ENCODE peak calls at places on chromosomes 2 and 18, in seven cellular contexts. Q, H, X, G, V, U and S are unnamed samples.

GRCh38 chr2:95297088-95297487 is at the start of gene KCNIP3:
- DNase-seq in U (no peak), G (peak; percentile 48), Q (no peak), X (no peak), V (no peak), H (no peak), S (peak; percentile 62)

GRCh38 chr2:140200307-140200706 is 1420.1 kb upstream of the NXPH2 start:
- DNase-seq in U (no peak), H (no peak), X (no peak), Q (no peak), G (no peak), V (no peak), S (no peak)

GRCh38 chr2:120710256-120710655 is 25.4 kb upstream of the GLI2 start:
- DNase-seq in V (no peak), Q (no peak), U (peak; percentile 54), X (no peak), H (no peak), G (no peak), S (no peak)

GRCh38 chr2:9065901-9066300 is 62.4 kb upstream of the MBOAT2 start:
- DNase-seq in V (no peak), X (no peak), U (no peak), Q (no peak), G (no peak), H (no peak), S (no peak)

GRCh38 chr18:78676622-78677482 is 302.8 kb upstream of the SALL3 start:
- DNase-seq in X (no peak), U (no peak), H (no peak), V (no peak), G (no peak), Q (no peak), S (no peak)

GRCh38 chr2:128644745-128645256 is 326.1 kb upstream of the HS6ST1 start:
- DNase-seq in U (no peak), G (no peak), X (no peak), V (no peak), Q (no peak), H (no peak), S (no peak)

GRCh38 chr2:106363788-106364187 is 104.4 kb downstream of the RGPD3 start:
- DNase-seq in V (no peak), U (no peak), H (no peak), Q (no peak), X (no peak), G (no peak), S (no peak)

GRCh38 chr18:21672868-21673267 is 31.7 kb downstream of the ABHD3 start:
- DNase-seq in G (peak; percentile 92), Q (no peak), V (no peak), X (peak; percentile 64), H (no peak), U (peak; percentile 45), S (peak; percentile 21)

GRCh38 chr2:118779362-118779761 is 68.1 kb downstream of the EN1 start:
- DNase-seq in H (no peak), U (peak; percentile 56), G (no peak), V (no peak), X (no peak), Q (no peak), S (peak; percentile 37)

GRCh38 chr18:74411475-74411874 is 45.6 kb downstream of the DIPK1C start:
- DNase-seq in U (no peak), H (no peak), X (no peak), Q (no peak), G (no peak), V (no peak), S (no peak)

GRCh38 chr2:235055891-235056516 is 104.2 kb downstream of the SH3BP4 start:
- DNase-seq in H (no peak), V (peak; percentile 61), X (peak; percentile 77), U (no peak), G (no peak), Q (no peak), S (no peak)

GRCh38 chr2:187264612-187265011 is 183.4 kb downstream of the CALCRL start:
- DNase-seq in U (no peak), X (no peak), H (no peak), Q (no peak), G (no peak), V (no peak), S (no peak)

GRCh38 chr2:207848545-207848928 is 78.8 kb upstream of the FZD5 start:
- DNase-seq in U (no peak), V (no peak), X (no peak), Q (no peak), H (no peak), G (no peak), S (no peak)

GRCh38 chr18:3397031-3397750 is 52.8 kb upstream of the TGIF1 start:
- DNase-seq in G (no peak), V (no peak), H (no peak), U (no peak), X (no peak), Q (no peak), S (no peak)

GRCh38 chr2:233267516-233268245 is 16.2 kb downstream of the ATG16L1 start:
- DNase-seq in U (no peak), X (no peak), G (no peak), V (no peak), H (peak; percentile 32), Q (no peak), S (no peak)

GRCh38 chr2:39743170-39743851 is 35.7 kb downstream of the THUMPD2 start:
- DNase-seq in V (no peak), H (no peak), X (no peak), Q (no peak), G (no peak), U (no peak), S (no peak)

GRCh38 chr2:51258301-51258700 is 226.4 kb upstream of the NRXN1 start:
- DNase-seq in U (no peak), X (no peak), H (no peak), V (no peak), Q (no peak), G (no peak), S (no peak)